ENCODE peak calls at places on chromosomes 3 and 15, in ten cellular contexts. A is substantia nigra, L is AG04450, X is hepatocyte, J is neuronal stem cell, E is adrenal gland, F is A673, R is caudate nucleus, U is Panc1, K is Peyer's patch. S is an unnamed sample.

GRCh38 chr15:69129026-69129385 is 31.4 kb upstream of the GLCE start:
- DNase-seq in A (no peak), L (no peak), X (no peak), J (no peak), E (no peak), F (no peak), R (no peak), U (no peak), K (no peak), S (no peak)

GRCh38 chr3:197256836-197257444 is 41.5 kb downstream of the DLG1 start:
- DNase-seq in A (no peak), L (peak), X (peak), J (no peak), E (peak), F (peak), R (no peak), U (peak), K (no peak), S (no peak)

GRCh38 chr15:63939531-63940130 is 105.9 kb upstream of the HERC1 start:
- DNase-seq in A (no peak), L (peak), X (no peak), J (no peak), E (peak), F (no peak), R (no peak), U (no peak), K (no peak), S (no peak)

GRCh38 chr15:78225783-78226541 is 8.4 kb downstream of the ACSBG1 start:
- DNase-seq in A (no peak), L (no peak), X (no peak), J (no peak), E (no peak), F (no peak), R (no peak), U (no peak), K (no peak), S (no peak)

GRCh38 chr15:71109130-71109529 is 6.1 kb upstream of the THSD4 start:
- DNase-seq in A (no peak), L (no peak), X (no peak), J (no peak), E (no peak), F (no peak), R (no peak), U (no peak), K (no peak), S (no peak)

GRCh38 chr3:72334681-72335457 is 513.4 kb downstream of the SHQ1 start:
- DNase-seq in A (peak), L (no peak), X (no peak), J (no peak), E (no peak), F (peak), R (peak), U (no peak), K (no peak), S (no peak)

GRCh38 chr15:74776851-74777768 is 4.8 kb upstream of the CSK start:
- DNase-seq in A (no peak), L (no peak), X (no peak), J (no peak), E (no peak), F (peak), R (no peak), U (no peak), K (no peak), S (no peak)

GRCh38 chr15:51732661-51733060 is 4.8 kb downstream of the LYSMD2 start:
- DNase-seq in A (no peak), L (no peak), X (no peak), J (no peak), E (no peak), F (no peak), R (no peak), U (no peak), K (no peak), S (no peak)

GRCh38 chr15:74892313-74892712 is 2.5 kb downstream of the MPI start:
- DNase-seq in A (no peak), L (no peak), X (no peak), J (no peak), E (no peak), F (no peak), R (no peak), U (no peak), K (peak), S (peak)

GRCh38 chr15:90932660-90932991 is 277 bp upstream of the HDDC3 start:
- DNase-seq in A (no peak), L (no peak), X (no peak), J (no peak), E (no peak), F (no peak), R (no peak), U (no peak), K (no peak), S (no peak)

GRCh38 chr15:90933310-90933709 is 961 bp upstream of the HDDC3 start:
- DNase-seq in A (no peak), L (no peak), X (no peak), J (no peak), E (no peak), F (no peak), R (no peak), U (no peak), K (no peak), S (no peak)

GRCh38 chr15:90929709-90930019 is 2.7 kb downstream of the HDDC3 start:
- DNase-seq in A (no peak), L (no peak), X (no peak), J (no peak), E (no peak), F (no peak), R (no peak), U (peak), K (no peak), S (no peak)

GRCh38 chr15:90931737-90932659 is at the start of gene HDDC3:
- DNase-seq in A (peak), L (peak), X (peak), J (peak), E (peak), F (peak), R (peak), U (no peak), K (peak), S (peak)

GRCh38 chr15:90930861-90931629 is 1.3 kb downstream of the HDDC3 start:
- DNase-seq in A (no peak), L (no peak), X (no peak), J (no peak), E (no peak), F (no peak), R (no peak), U (no peak), K (no peak), S (no peak)
- H3K27ac ChIP-seq in A (peak), L (no peak), X (no peak), J (no peak), E (peak), F (peak), R (peak), U (peak), K (peak), S (peak)

GRCh38 chr15:38518084-38518483 is 46.5 kb downstream of the RASGRP1 start:
- DNase-seq in A (no peak), L (no peak), X (no peak), J (no peak), E (no peak), F (no peak), R (no peak), U (no peak), K (no peak), S (no peak)
- H3K27ac ChIP-seq in A (no peak), L (no peak), X (no peak), J (no peak), E (no peak), F (no peak), R (no peak), U (no peak), K (no peak), S (no peak)

GRCh38 chr15:77179541-77179998 is 108.7 kb upstream of the TSPAN3 start:
- DNase-seq in A (no peak), L (no peak), X (no peak), J (no peak), E (no peak), F (no peak), R (no peak), U (no peak), K (no peak), S (no peak)
- H3K27ac ChIP-seq in A (no peak), L (no peak), X (no peak), J (no peak), E (no peak), F (no peak), R (no peak), U (no peak), K (peak), S (no peak)

DNA sequence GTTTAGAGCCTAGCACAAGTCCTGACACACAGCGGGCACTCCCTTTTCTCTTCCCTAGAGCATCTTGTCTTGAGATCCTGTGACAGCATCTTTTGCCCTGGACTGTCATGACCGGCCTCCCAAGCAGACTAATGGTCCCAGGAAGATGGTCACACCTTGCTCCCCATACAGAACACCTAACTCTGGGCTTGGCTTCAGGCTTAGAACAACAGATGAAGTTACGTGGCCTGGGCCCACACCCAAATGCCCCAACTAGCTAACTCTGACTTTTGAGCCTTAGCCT is 781 bp upstream of the IP6K1 start:
- DNase-seq in A (no peak), L (no peak), X (no peak), J (no peak), E (no peak), F (no peak), R (no peak), U (no peak), K (no peak), S (no peak)
- H3K27ac ChIP-seq in A (peak), L (peak), X (peak), J (no peak), E (peak), F (no peak), R (peak), U (peak), K (peak), S (peak)

GRCh38 chr3:172321035-172321434 is 127.2 kb downstream of the GHSR start:
- DNase-seq in A (no peak), L (no peak), X (no peak), J (no peak), E (no peak), F (no peak), R (no peak), U (no peak), K (no peak), S (no peak)
- H3K27ac ChIP-seq in A (no peak), L (no peak), X (no peak), J (no peak), E (no peak), F (no peak), R (no peak), U (no peak), K (no peak), S (no peak)

GRCh38 chr3:3260870-3261269 is 81.4 kb upstream of the CRBN start:
- DNase-seq in A (no peak), L (no peak), X (no peak), J (no peak), E (no peak), F (no peak), R (no peak), U (no peak), K (no peak), S (no peak)

GRCh38 chr3:3259181-3259580 is 79.7 kb upstream of the CRBN start:
- DNase-seq in A (no peak), L (no peak), X (no peak), J (no peak), E (no peak), F (no peak), R (no peak), U (no peak), K (no peak), S (no peak)

GRCh38 chr3:3264796-3265195 is 85.3 kb upstream of the CRBN start:
- DNase-seq in A (no peak), L (no peak), X (no peak), J (no peak), E (no peak), F (no peak), R (no peak), U (no peak), K (no peak), S (no peak)
- H3K27ac ChIP-seq in A (no peak), L (no peak), X (no peak), J (no peak), E (no peak), F (no peak), R (no peak), U (no peak), K (no peak), S (no peak)

DNA sequence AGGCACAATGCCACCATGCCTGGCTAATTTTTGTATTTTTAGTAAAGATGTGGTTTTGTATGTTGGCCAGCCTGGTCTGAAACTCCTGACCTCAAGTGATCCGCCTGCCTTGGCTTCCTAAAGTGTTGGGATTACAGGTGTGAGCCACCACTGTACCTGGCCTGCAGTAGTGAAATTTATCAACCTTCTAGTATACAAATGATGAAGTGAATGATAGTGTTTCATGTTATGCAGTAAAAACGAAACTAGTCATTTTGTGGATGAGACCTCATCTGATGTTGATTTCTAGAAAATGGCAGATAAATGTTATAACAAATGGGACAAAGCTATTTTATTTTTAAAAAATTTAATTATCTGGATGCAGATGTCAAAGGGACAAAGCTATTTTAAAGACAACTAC is 32.9 kb downstream of the NXPE3 start:
- DNase-seq in A (no peak), L (no peak), X (no peak), J (no peak), E (no peak), F (no peak), R (no peak), U (no peak), K (no peak), S (no peak)
- H3K27ac ChIP-seq in A (no peak), L (no peak), X (no peak), J (no peak), E (no peak), F (no peak), R (no peak), U (no peak), K (no peak), S (no peak)

S was measured in pancreas.